ENCODE peak calls at places on chromosomes 11 and 22, in eight cellular contexts. Y, K, M, T, W, G, D and N are unnamed samples.

GRCh38 chr22:43100223-43100622 is 10.3 kb upstream of the BIK start:
- DNase-seq in M (no peak), W (no peak), K (no peak), T (no peak), Y (peak; percentile 36), D (no peak), G (no peak), N (no peak)

GRCh38 chr11:58788355-58789023 is 56.0 kb downstream of the GLYATL2 start:
- DNase-seq in K (peak; percentile 53), Y (peak; percentile 51), M (peak; percentile 5), W (no peak), D (peak; percentile 69), T (peak; percentile 26), G (peak; percentile 78), N (peak; percentile 10)

GRCh38 chr11:831951-832528 is 712 bp upstream of the CD151 start:
- DNase-seq in W (no peak), D (no peak), G (no peak), T (no peak), M (no peak), Y (no peak), K (no peak), N (no peak)

GRCh38 chr11:130390071-130390758 is 38.2 kb downstream of the ADAMTS8 start:
- DNase-seq in D (peak; percentile 27), M (peak; percentile 31), G (peak; percentile 85), Y (peak; percentile 94), K (no peak), T (peak; percentile 58), W (no peak), N (no peak)

GRCh38 chr11:94272738-94273313 is 31.6 kb upstream of the IZUMO1R start:
- DNase-seq in T (no peak), Y (no peak), K (peak; percentile 7), M (no peak), W (no peak), D (no peak), G (no peak), N (no peak)

GRCh38 chr22:24305260-24305692 is 34.6 kb downstream of the SPECC1L start:
- DNase-seq in T (no peak), W (no peak), K (no peak), Y (peak; percentile 81), D (peak; percentile 41), M (no peak), G (no peak), N (no peak)

GRCh38 chr22:33018232-33018864 is 39.8 kb downstream of the SYN3 start:
- DNase-seq in M (no peak), W (peak; percentile 67), D (peak; percentile 20), G (peak; percentile 83), Y (peak; percentile 29), K (peak; percentile 66), T (peak; percentile 79), N (peak; percentile 67)

GRCh38 chr11:122697636-122698167 is 42.2 kb downstream of the UBASH3B start:
- DNase-seq in G (no peak), Y (peak; percentile 81), D (peak; percentile 100), W (no peak), T (no peak), K (peak; percentile 70), M (peak; percentile 30), N (no peak)

GRCh38 chr11:8863838-8864237 is 47.2 kb upstream of the AKIP1 start:
- DNase-seq in M (peak; percentile 36), T (no peak), K (no peak), Y (peak; percentile 86), W (no peak), D (no peak), G (peak; percentile 64), N (no peak)

GRCh38 chr22:36899498-36899897 is 13.9 kb upstream of the CSF2RB start:
- DNase-seq in D (no peak), W (no peak), Y (no peak), M (no peak), T (no peak), K (no peak), G (no peak), N (no peak)

GRCh38 chr22:49960967-49961600 is 512 bp downstream of the PIM3 start:
- DNase-seq in Y (peak; percentile 33), K (peak; percentile 60), W (no peak), M (no peak), D (no peak), G (peak; percentile 59), T (no peak), N (no peak)

GRCh38 chr11:8686325-8686724 is 3.7 kb downstream of the RPL27A start:
- DNase-seq in Y (no peak), W (no peak), G (no peak), K (no peak), T (no peak), M (no peak), D (no peak), N (no peak)

GRCh38 chr11:57499413-57499982 is 16.0 kb downstream of the SLC43A1 start:
- DNase-seq in T (peak; percentile 100), W (peak; percentile 93), G (peak; percentile 98), K (peak; percentile 90), D (peak; percentile 87), M (peak; percentile 77), Y (peak; percentile 90), N (peak; percentile 100)

GRCh38 chr11:19729141-19729540 is 16.5 kb downstream of the NAV2 start:
- DNase-seq in W (no peak), D (no peak), K (no peak), T (no peak), M (no peak), G (no peak), Y (no peak), N (no peak)

GRCh38 chr11:24880962-24881361 is 384.1 kb downstream of the LUZP2 start:
- DNase-seq in G (no peak), Y (no peak), D (no peak), T (no peak), K (no peak), M (no peak), W (no peak), N (no peak)

GRCh38 chr11:63560506-63561179 is 2.5 kb downstream of the PLAAT2 start:
- DNase-seq in W (no peak), D (no peak), G (no peak), K (no peak), Y (no peak), M (no peak), T (no peak), N (no peak)

GRCh38 chr11:124935548-124936514 is at the start of gene HEPACAM:
- DNase-seq in M (no peak), D (no peak), K (no peak), Y (no peak), T (no peak), G (no peak), W (no peak), N (no peak)

GRCh38 chr11:123885570-123885969 is at the start of gene TMEM225:
- DNase-seq in T (no peak), G (no peak), K (no peak), W (no peak), M (no peak), Y (no peak), D (no peak), N (no peak)

GRCh38 chr22:28116261-28116673 is 197.2 kb upstream of the PITPNB start:
- DNase-seq in K (no peak), D (no peak), M (peak; percentile 72), W (no peak), T (no peak), G (peak; percentile 90), Y (peak; percentile 85), N (no peak)

GRCh38 chr22:31329029-31329428 is 17.1 kb downstream of the PATZ1 start:
- DNase-seq in Y (peak; percentile 61), W (no peak), G (no peak), K (no peak), T (no peak), M (no peak), D (no peak), N (no peak)

GRCh38 chr11:87870081-87870480 is 305.2 kb downstream of the RAB38 start:
- DNase-seq in G (peak; percentile 7), M (no peak), W (no peak), D (no peak), T (no peak), Y (peak; percentile 2), K (no peak), N (no peak)

GRCh38 chr11:134098566-134099184 is 29.8 kb downstream of the JAM3 start:
- DNase-seq in K (no peak), D (no peak), M (no peak), T (peak; percentile 37), G (no peak), W (no peak), Y (no peak), N (no peak)

GRCh38 chr11:76025068-76025467 is 181.2 kb downstream of the WNT11 start:
- DNase-seq in W (no peak), G (peak; percentile 77), D (no peak), M (peak; percentile 74), K (no peak), Y (peak; percentile 96), T (no peak), N (no peak)

GRCh38 chr22:39205344-39206021 is 39.3 kb downstream of the PDGFB start:
- DNase-seq in T (no peak), M (no peak), Y (peak; percentile 72), D (peak; percentile 54), K (peak; percentile 56), G (peak; percentile 37), W (no peak), N (no peak)

GRCh38 chr11:69359735-69360470 is 65.9 kb downstream of the MYEOV start:
- DNase-seq in G (peak; percentile 17), K (no peak), T (no peak), D (no peak), M (peak; percentile 76), W (no peak), Y (peak; percentile 92), N (no peak)

GRCh38 chr22:42796081-42796480 is 61.0 kb downstream of the ARFGAP3 start:
- DNase-seq in K (no peak), W (no peak), D (peak; percentile 30), M (no peak), G (no peak), Y (no peak), T (no peak), N (no peak)

GRCh38 chr11:44910591-44910990 is 40.1 kb downstream of the TP53I11 start:
- DNase-seq in T (no peak), K (no peak), W (no peak), Y (no peak), D (no peak), M (no peak), G (no peak), N (no peak)

GRCh38 chr22:45638834-45639746 is 32.5 kb upstream of the ATXN10 start:
- DNase-seq in T (peak; percentile 32), D (peak; percentile 75), G (peak; percentile 70), Y (peak; percentile 75), W (no peak), M (no peak), K (no peak), N (peak; percentile 47)

GRCh38 chr22:16594026-16594425 is 1.4 kb upstream of the CCT8L2 start:
- DNase-seq in W (no peak), D (no peak), M (no peak), T (no peak), Y (no peak), K (no peak), G (no peak), N (no peak)

GRCh38 chr22:42820075-42820763 is 36.9 kb downstream of the ARFGAP3 start:
- DNase-seq in Y (peak; percentile 69), G (peak; percentile 89), K (no peak), T (peak; percentile 35), M (peak; percentile 26), D (peak; percentile 44), W (no peak), N (no peak)

GRCh38 chr22:20885557-20886323 is 26.9 kb downstream of the SNAP29 start:
- DNase-seq in M (peak; percentile 37), K (peak; percentile 69), D (peak; percentile 85), W (peak; percentile 74), G (peak; percentile 92), Y (peak; percentile 84), T (peak; percentile 90), N (peak; percentile 82)

GRCh38 chr11:104879514-104880190 is 18.6 kb downstream of the CASP12 start:
- DNase-seq in Y (no peak), W (no peak), M (no peak), T (no peak), G (no peak), D (no peak), K (no peak), N (no peak)

GRCh38 chr22:39520874-39521857 is 804 bp downstream of the ATF4 start:
- DNase-seq in T (peak; percentile 75), G (peak; percentile 86), K (peak; percentile 82), M (no peak), W (peak; percentile 64), D (peak; percentile 38), Y (peak; percentile 84), N (no peak)

GRCh38 chr22:44305888-44306287 is 6.9 kb downstream of the SHISAL1 start:
- DNase-seq in Y (no peak), G (no peak), M (no peak), D (no peak), K (no peak), W (no peak), T (no peak), N (no peak)